ENCODE peak calls at places on chromosomes 7 and 10, in seven cellular contexts. One of them, this sample, is unnamed. For H3K4me1, the result is how much of the 10 kb centered on the place peaks cover.

GRCh38 chr10:71396084-71396713 is 521 bp upstream of the CDH23 start:
- DNase-seq in SK-N-SH: peak
- DNase-seq in mesendoderm: peak
- DNase-seq in GM23248: peak
- DNase-seq in heart right ventricle: peak
- DNase-seq in psoas muscle: peak
- DNase-seq in A549: peak
- DNase-seq in this sample: no peak

GRCh38 chr7:134941185-134941900 is 45.0 kb upstream of the AGBL3 start:
- DNase-seq in SK-N-SH: no peak
- DNase-seq in mesendoderm: peak
- DNase-seq in GM23248: peak
- DNase-seq in heart right ventricle: no peak
- DNase-seq in psoas muscle: no peak
- DNase-seq in A549: peak
- DNase-seq in this sample: no peak

GRCh38 chr10:103584216-103585010 is 90.9 kb downstream of the NEURL1 start:
- DNase-seq in SK-N-SH: no peak
- DNase-seq in mesendoderm: no peak
- DNase-seq in GM23248: peak
- DNase-seq in heart right ventricle: peak
- DNase-seq in psoas muscle: peak
- DNase-seq in A549: no peak
- DNase-seq in this sample: no peak

GRCh38 chr10:43970747-43971146 is 322.1 kb upstream of the ZNF32 start:
- DNase-seq in SK-N-SH: no peak
- DNase-seq in mesendoderm: no peak
- DNase-seq in GM23248: no peak
- DNase-seq in heart right ventricle: no peak
- DNase-seq in psoas muscle: no peak
- DNase-seq in A549: no peak
- DNase-seq in this sample: no peak

GRCh38 chr10:99827906-99828305 is 45.5 kb downstream of the ABCC2 start:
- DNase-seq in SK-N-SH: no peak
- DNase-seq in mesendoderm: no peak
- DNase-seq in GM23248: peak
- DNase-seq in heart right ventricle: no peak
- DNase-seq in psoas muscle: no peak
- DNase-seq in A549: no peak
- DNase-seq in this sample: no peak

GRCh38 chr10:96765406-96766240 is 45.3 kb upstream of the PIK3AP1 start:
- DNase-seq in SK-N-SH: peak
- DNase-seq in mesendoderm: peak
- DNase-seq in GM23248: peak
- DNase-seq in heart right ventricle: peak
- DNase-seq in psoas muscle: peak
- DNase-seq in A549: peak
- DNase-seq in this sample: peak

GRCh38 chr7:158087196-158087595 is 500.4 kb downstream of the PTPRN2 start:
- DNase-seq in SK-N-SH: no peak
- DNase-seq in mesendoderm: no peak
- DNase-seq in GM23248: no peak
- DNase-seq in heart right ventricle: no peak
- DNase-seq in psoas muscle: no peak
- DNase-seq in A549: no peak
- DNase-seq in this sample: no peak

GRCh38 chr10:52682766-52683165 is 89.8 kb downstream of the MBL2 start:
- DNase-seq in SK-N-SH: no peak
- DNase-seq in mesendoderm: no peak
- DNase-seq in GM23248: no peak
- DNase-seq in heart right ventricle: no peak
- DNase-seq in psoas muscle: no peak
- DNase-seq in A549: no peak
- DNase-seq in this sample: no peak

GRCh38 chr7:6271694-6272371 is 591 bp downstream of the CYTH3 start:
- DNase-seq in SK-N-SH: no peak
- DNase-seq in mesendoderm: no peak
- DNase-seq in GM23248: peak
- DNase-seq in heart right ventricle: peak
- DNase-seq in psoas muscle: peak
- DNase-seq in A549: no peak
- DNase-seq in this sample: peak

GRCh38 chr10:6601224-6601805 is 21.2 kb upstream of the PRKCQ start:
- DNase-seq in SK-N-SH: no peak
- DNase-seq in mesendoderm: no peak
- DNase-seq in GM23248: no peak
- DNase-seq in heart right ventricle: no peak
- DNase-seq in psoas muscle: no peak
- DNase-seq in A549: no peak
- DNase-seq in this sample: no peak

GRCh38 chr7:33143996-33144718 is 14.8 kb downstream of the BBS9 start:
- DNase-seq in SK-N-SH: no peak
- DNase-seq in mesendoderm: no peak
- DNase-seq in GM23248: peak
- DNase-seq in heart right ventricle: no peak
- DNase-seq in psoas muscle: no peak
- DNase-seq in A549: no peak
- DNase-seq in this sample: no peak

GRCh38 chr10:102120987-102121738 is 995 bp upstream of the LDB1 start:
- DNase-seq in SK-N-SH: peak
- DNase-seq in mesendoderm: peak
- DNase-seq in GM23248: peak
- DNase-seq in heart right ventricle: peak
- DNase-seq in psoas muscle: peak
- DNase-seq in A549: no peak
- DNase-seq in this sample: peak

GRCh38 chr10:122236690-122237306 is 34.3 kb upstream of the BTBD16 start:
- DNase-seq in SK-N-SH: peak
- DNase-seq in mesendoderm: no peak
- DNase-seq in GM23248: no peak
- DNase-seq in heart right ventricle: no peak
- DNase-seq in psoas muscle: no peak
- DNase-seq in A549: no peak
- DNase-seq in this sample: no peak

GRCh38 chr7:3103614-3104399 is 60.1 kb upstream of the CARD11 start:
- DNase-seq in SK-N-SH: no peak
- DNase-seq in mesendoderm: no peak
- DNase-seq in GM23248: no peak
- DNase-seq in heart right ventricle: no peak
- DNase-seq in psoas muscle: no peak
- DNase-seq in A549: no peak
- DNase-seq in this sample: no peak

GRCh38 chr7:26627221-26627620 is 237.2 kb downstream of the SKAP2 start:
- DNase-seq in SK-N-SH: no peak
- DNase-seq in mesendoderm: no peak
- DNase-seq in GM23248: no peak
- DNase-seq in heart right ventricle: no peak
- DNase-seq in psoas muscle: no peak
- DNase-seq in A549: no peak
- DNase-seq in this sample: no peak

GRCh38 chr10:3468919-3469638 is 296.5 kb upstream of the PITRM1 start:
- DNase-seq in SK-N-SH: no peak
- DNase-seq in mesendoderm: peak
- DNase-seq in GM23248: peak
- DNase-seq in heart right ventricle: peak
- DNase-seq in psoas muscle: peak
- DNase-seq in A549: peak
- DNase-seq in this sample: peak

GRCh38 chr7:30249986-30250774 is 34.2 kb upstream of the ZNRF2 start:
- DNase-seq in SK-N-SH: no peak
- DNase-seq in mesendoderm: no peak
- DNase-seq in GM23248: no peak
- DNase-seq in heart right ventricle: no peak
- DNase-seq in psoas muscle: no peak
- DNase-seq in A549: no peak
- DNase-seq in this sample: no peak

GRCh38 chr7:159177270-159178036 is 32.8 kb upstream of the VIPR2 start:
- DNase-seq in SK-N-SH: peak
- DNase-seq in mesendoderm: no peak
- DNase-seq in GM23248: no peak
- DNase-seq in heart right ventricle: no peak
- DNase-seq in psoas muscle: no peak
- DNase-seq in A549: no peak
- DNase-seq in this sample: no peak

GRCh38 chr7:124034754-124035100 is 1.9 kb upstream of the TMEM229A start:
- DNase-seq in SK-N-SH: no peak
- DNase-seq in mesendoderm: no peak
- DNase-seq in GM23248: no peak
- DNase-seq in heart right ventricle: no peak
- DNase-seq in psoas muscle: no peak
- DNase-seq in A549: no peak
- DNase-seq in this sample: no peak

GRCh38 chr7:36084485-36085091 is 68.5 kb upstream of the EEPD1 start:
- DNase-seq in SK-N-SH: peak
- DNase-seq in mesendoderm: peak
- DNase-seq in GM23248: peak
- DNase-seq in heart right ventricle: peak
- DNase-seq in psoas muscle: peak
- DNase-seq in A549: peak
- DNase-seq in this sample: no peak

GRCh38 chr10:102764340-102765257 is 20.9 kb downstream of the WBP1L start:
- DNase-seq in SK-N-SH: no peak
- DNase-seq in mesendoderm: no peak
- DNase-seq in GM23248: no peak
- DNase-seq in heart right ventricle: no peak
- DNase-seq in psoas muscle: no peak
- DNase-seq in A549: no peak
- DNase-seq in this sample: no peak

GRCh38 chr7:34830390-34830789 is 172.4 kb downstream of the NPSR1 start:
- DNase-seq in SK-N-SH: no peak
- DNase-seq in mesendoderm: no peak
- DNase-seq in GM23248: no peak
- DNase-seq in heart right ventricle: no peak
- DNase-seq in psoas muscle: no peak
- DNase-seq in A549: no peak
- DNase-seq in this sample: no peak

GRCh38 chr7:28818996-28819395 is 139.1 kb downstream of the TRIL start:
- DNase-seq in SK-N-SH: no peak
- DNase-seq in mesendoderm: no peak
- DNase-seq in GM23248: no peak
- DNase-seq in heart right ventricle: no peak
- DNase-seq in psoas muscle: no peak
- DNase-seq in A549: no peak
- DNase-seq in this sample: no peak

GRCh38 chr10:100347568-100348195 is 649 bp downstream of the SCD start:
- DNase-seq in SK-N-SH: peak
- DNase-seq in mesendoderm: no peak
- DNase-seq in GM23248: peak
- DNase-seq in heart right ventricle: no peak
- DNase-seq in psoas muscle: no peak
- DNase-seq in A549: no peak
- DNase-seq in this sample: no peak

GRCh38 chr7:65798111-65799075 is 74.5 kb upstream of the VKORC1L1 start:
- DNase-seq in SK-N-SH: no peak
- DNase-seq in mesendoderm: peak
- DNase-seq in GM23248: peak
- DNase-seq in heart right ventricle: no peak
- DNase-seq in psoas muscle: no peak
- DNase-seq in A549: no peak
- DNase-seq in this sample: no peak

DNA sequence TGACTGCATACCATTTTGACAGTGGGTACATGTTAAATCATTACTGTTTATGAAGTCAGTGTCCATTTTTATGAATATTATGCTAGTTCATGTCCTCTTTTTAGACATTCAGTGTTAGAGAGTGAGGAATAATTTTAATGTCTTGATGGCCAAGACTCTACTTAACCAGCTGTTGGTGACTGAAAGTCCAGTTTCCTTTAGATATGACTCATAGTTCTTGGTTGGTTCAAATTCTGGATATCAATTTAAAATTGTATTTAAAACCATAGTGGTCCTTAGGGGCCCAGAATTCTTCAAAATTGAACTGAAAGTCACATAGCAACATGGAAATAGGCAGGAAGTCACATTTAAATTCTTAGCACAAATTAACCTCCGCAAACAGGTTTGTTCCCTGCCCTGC is 196.5 kb upstream of the PRPS1L1 start:
- DNase-seq in SK-N-SH: no peak
- DNase-seq in mesendoderm: no peak
- DNase-seq in GM23248: no peak
- DNase-seq in heart right ventricle: no peak
- DNase-seq in psoas muscle: no peak
- DNase-seq in A549: no peak
- DNase-seq in this sample: no peak
- H3K27ac ChIP-seq in SK-N-SH: no peak
- H3K27ac ChIP-seq in mesendoderm: no peak
- H3K27ac ChIP-seq in GM23248: no peak
- H3K27ac ChIP-seq in heart right ventricle: no peak
- H3K27ac ChIP-seq in psoas muscle: no peak
- H3K27ac ChIP-seq in A549: no peak
- H3K27ac ChIP-seq in this sample: peak

GRCh38 chr7:1536105-1536767 is 5.7 kb downstream of the MAFK start:
- DNase-seq in SK-N-SH: no peak
- DNase-seq in mesendoderm: no peak
- DNase-seq in GM23248: no peak
- DNase-seq in heart right ventricle: peak
- DNase-seq in psoas muscle: no peak
- DNase-seq in A549: no peak
- DNase-seq in this sample: no peak
- H3K4me3 ChIP-seq in SK-N-SH: no peak
- H3K4me3 ChIP-seq in mesendoderm: no peak
- H3K4me3 ChIP-seq in GM23248: peak
- H3K4me3 ChIP-seq in heart right ventricle: no peak
- H3K4me3 ChIP-seq in psoas muscle: peak
- H3K4me3 ChIP-seq in A549: peak
- H3K4me3 ChIP-seq in this sample: no peak

GRCh38 chr7:82226191-82226590 is 217.4 kb downstream of the CACNA2D1 start:
- DNase-seq in SK-N-SH: no peak
- DNase-seq in mesendoderm: no peak
- DNase-seq in GM23248: no peak
- DNase-seq in heart right ventricle: no peak
- DNase-seq in psoas muscle: no peak
- DNase-seq in A549: no peak
- DNase-seq in this sample: no peak
- H3K4me1 ChIP-seq in SK-N-SH: under half
- H3K4me1 ChIP-seq in mesendoderm: under half
- H3K4me1 ChIP-seq in GM23248: under half
- H3K4me1 ChIP-seq in heart right ventricle: under half
- H3K4me1 ChIP-seq in psoas muscle: under half
- H3K4me1 ChIP-seq in A549: under half
- H3K4me1 ChIP-seq in this sample: under half

GRCh38 chr7:43591551-43592180 is 8.8 kb downstream of the STK17A start:
- DNase-seq in SK-N-SH: no peak
- DNase-seq in mesendoderm: peak
- DNase-seq in GM23248: peak
- DNase-seq in heart right ventricle: no peak
- DNase-seq in psoas muscle: no peak
- DNase-seq in A549: no peak
- DNase-seq in this sample: no peak

GRCh38 chr7:43590862-43591550 is 8.1 kb downstream of the STK17A start:
- DNase-seq in SK-N-SH: no peak
- DNase-seq in mesendoderm: no peak
- DNase-seq in GM23248: no peak
- DNase-seq in heart right ventricle: no peak
- DNase-seq in psoas muscle: no peak
- DNase-seq in A549: no peak
- DNase-seq in this sample: no peak

GRCh38 chr7:43593010-43593409 is 10.1 kb downstream of the STK17A start:
- DNase-seq in SK-N-SH: no peak
- DNase-seq in mesendoderm: no peak
- DNase-seq in GM23248: peak
- DNase-seq in heart right ventricle: no peak
- DNase-seq in psoas muscle: no peak
- DNase-seq in A549: no peak
- DNase-seq in this sample: no peak

GRCh38 chr7:43594020-43594419 is 11.1 kb downstream of the STK17A start:
- DNase-seq in SK-N-SH: no peak
- DNase-seq in mesendoderm: no peak
- DNase-seq in GM23248: no peak
- DNase-seq in heart right ventricle: no peak
- DNase-seq in psoas muscle: no peak
- DNase-seq in A549: no peak
- DNase-seq in this sample: no peak

GRCh38 chr7:43592321-43592720 is 9.4 kb downstream of the STK17A start:
- DNase-seq in SK-N-SH: no peak
- DNase-seq in mesendoderm: no peak
- DNase-seq in GM23248: peak
- DNase-seq in heart right ventricle: no peak
- DNase-seq in psoas muscle: no peak
- DNase-seq in A549: no peak
- DNase-seq in this sample: no peak
- H3K27ac ChIP-seq in SK-N-SH: peak
- H3K27ac ChIP-seq in mesendoderm: no peak
- H3K27ac ChIP-seq in GM23248: peak
- H3K27ac ChIP-seq in heart right ventricle: no peak
- H3K27ac ChIP-seq in psoas muscle: no peak
- H3K27ac ChIP-seq in A549: peak
- H3K27ac ChIP-seq in this sample: no peak

This sample was measured in aorta.